ENCODE peak calls at places on chromosomes 2 and 18, in four cellular contexts. One of them, this sample, is unnamed.

GRCh38 chr2:64454316-64455030 is 511 bp downstream of the LGALSL start:
- DNase-seq in ovary: peak; percentile 71
- DNase-seq in AG04450: no peak
- DNase-seq in transverse colon: peak; percentile 66
- DNase-seq in this sample: no peak

GRCh38 chr2:201854221-201854801 is 48.0 kb downstream of the CDK15 start:
- DNase-seq in ovary: no peak
- DNase-seq in AG04450: peak; percentile 93
- DNase-seq in transverse colon: no peak
- DNase-seq in this sample: peak; percentile 99

GRCh38 chr2:219027511-219028055 is 13.7 kb downstream of the CFAP65 start:
- DNase-seq in ovary: no peak
- DNase-seq in AG04450: no peak
- DNase-seq in transverse colon: no peak
- DNase-seq in this sample: no peak

GRCh38 chr2:199710551-199710950 is 140.4 kb downstream of the FTCDNL1 start:
- DNase-seq in ovary: no peak
- DNase-seq in AG04450: no peak
- DNase-seq in transverse colon: no peak
- DNase-seq in this sample: peak; percentile 24

GRCh38 chr2:45680351-45680967 is 29.0 kb downstream of the PRKCE start:
- DNase-seq in ovary: no peak
- DNase-seq in AG04450: no peak
- DNase-seq in transverse colon: no peak
- DNase-seq in this sample: no peak

GRCh38 chr2:174263989-174264388 is 15.7 kb upstream of the OLA1 start:
- DNase-seq in ovary: no peak
- DNase-seq in AG04450: no peak
- DNase-seq in transverse colon: no peak
- DNase-seq in this sample: no peak

GRCh38 chr2:190075623-190076022 is 13.1 kb upstream of the MSTN start:
- DNase-seq in ovary: no peak
- DNase-seq in AG04450: no peak
- DNase-seq in transverse colon: no peak
- DNase-seq in this sample: no peak

GRCh38 chr2:106108351-106108750 is 85.8 kb downstream of the UXS1 start:
- DNase-seq in ovary: peak; percentile 29
- DNase-seq in AG04450: no peak
- DNase-seq in transverse colon: no peak
- DNase-seq in this sample: no peak

GRCh38 chr2:43109261-43109743 is 117.1 kb downstream of the ZFP36L2 start:
- DNase-seq in ovary: no peak
- DNase-seq in AG04450: no peak
- DNase-seq in transverse colon: no peak
- DNase-seq in this sample: no peak

GRCh38 chr18:46953195-46953594 is 35.8 kb downstream of the KATNAL2 start:
- DNase-seq in ovary: no peak
- DNase-seq in AG04450: no peak
- DNase-seq in transverse colon: no peak
- DNase-seq in this sample: no peak

GRCh38 chr18:46946656-46947282 is 29.4 kb downstream of the KATNAL2 start:
- DNase-seq in ovary: peak; percentile 52
- DNase-seq in AG04450: peak; percentile 45
- DNase-seq in transverse colon: peak; percentile 64
- DNase-seq in this sample: no peak

GRCh38 chr18:46950064-46950656 is 32.8 kb downstream of the KATNAL2 start:
- DNase-seq in ovary: no peak
- DNase-seq in AG04450: no peak
- DNase-seq in transverse colon: no peak
- DNase-seq in this sample: no peak
- TF ChIP-seq CTCF in ovary: no peak
- TF ChIP-seq CTCF in AG04450: peak; percentile 39
- TF ChIP-seq CTCF in transverse colon: no peak
- TF ChIP-seq CTCF in this sample: peak; percentile 22

GRCh38 chr2:165576409-165576808 is 106.9 kb downstream of the CSRNP3 start:
- DNase-seq in ovary: no peak
- DNase-seq in AG04450: no peak
- DNase-seq in transverse colon: no peak
- DNase-seq in this sample: no peak

GRCh38 chr2:165571477-165571876 is 102.0 kb downstream of the CSRNP3 start:
- DNase-seq in ovary: no peak
- DNase-seq in AG04450: no peak
- DNase-seq in transverse colon: no peak
- DNase-seq in this sample: no peak

GRCh38 chr2:165572155-165572554 is 102.7 kb downstream of the CSRNP3 start:
- DNase-seq in ovary: peak; percentile 24
- DNase-seq in AG04450: no peak
- DNase-seq in transverse colon: no peak
- DNase-seq in this sample: no peak

GRCh38 chr2:165568361-165568760 is 98.9 kb downstream of the CSRNP3 start:
- DNase-seq in ovary: no peak
- DNase-seq in AG04450: no peak
- DNase-seq in transverse colon: no peak
- DNase-seq in this sample: no peak

GRCh38 chr2:165573534-165574461 is 104.3 kb downstream of the CSRNP3 start:
- DNase-seq in ovary: peak; percentile 73
- DNase-seq in AG04450: no peak
- DNase-seq in transverse colon: peak; percentile 43
- DNase-seq in this sample: no peak
- H3K4me3 ChIP-seq in ovary: peak overlapping the region; percentile 33
- H3K4me3 ChIP-seq in AG04450: peak overlapping the region; percentile 22
- H3K4me3 ChIP-seq in transverse colon: peak overlapping the region; percentile 32
- H3K4me3 ChIP-seq in this sample: no peak overlapping the region

GRCh38 chr18:79117380-79117779 is 48.2 kb downstream of the ATP9B start:
- DNase-seq in ovary: no peak
- DNase-seq in AG04450: no peak
- DNase-seq in transverse colon: no peak
- DNase-seq in this sample: no peak
- TF ChIP-seq CTCF in ovary: no peak
- TF ChIP-seq CTCF in AG04450: no peak
- TF ChIP-seq CTCF in transverse colon: no peak
- TF ChIP-seq CTCF in this sample: no peak

DNA sequence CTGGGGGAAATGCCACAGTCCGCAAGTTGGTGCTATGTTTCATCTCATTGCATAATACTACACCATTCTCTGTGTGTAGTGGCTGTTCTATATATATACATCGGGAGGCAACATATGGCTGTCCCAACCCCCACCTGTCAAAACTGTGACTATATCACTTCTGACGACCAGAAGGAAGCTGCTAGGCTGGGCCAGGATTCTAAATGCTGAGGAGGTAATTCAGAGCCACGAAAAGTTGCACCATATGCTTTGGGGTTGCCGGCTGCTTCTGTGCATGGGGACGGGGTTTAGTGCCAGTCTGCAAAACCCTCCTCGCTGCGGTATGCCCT is 117.3 kb downstream of the MSH2 start:
- DNase-seq in ovary: no peak
- DNase-seq in AG04450: no peak
- DNase-seq in transverse colon: no peak
- DNase-seq in this sample: no peak
- H3K4me3 ChIP-seq in ovary: peak overlapping the region; percentile 35
- H3K4me3 ChIP-seq in AG04450: peak overlapping the region; percentile 61
- H3K4me3 ChIP-seq in transverse colon: peak overlapping the region; percentile 37
- H3K4me3 ChIP-seq in this sample: peak overlapping the region; percentile 15

GRCh38 chr2:79619976-79620375 is 107.1 kb downstream of the CTNNA2 start:
- DNase-seq in ovary: no peak
- DNase-seq in AG04450: no peak
- DNase-seq in transverse colon: no peak
- DNase-seq in this sample: no peak

GRCh38 chr2:79621252-79621651 is 108.4 kb downstream of the CTNNA2 start:
- DNase-seq in ovary: no peak
- DNase-seq in AG04450: no peak
- DNase-seq in transverse colon: no peak
- DNase-seq in this sample: no peak

GRCh38 chr2:79622508-79622907 is 109.7 kb downstream of the CTNNA2 start:
- DNase-seq in ovary: no peak
- DNase-seq in AG04450: no peak
- DNase-seq in transverse colon: no peak
- DNase-seq in this sample: no peak

GRCh38 chr2:79620679-79621078 is 107.8 kb downstream of the CTNNA2 start:
- DNase-seq in ovary: no peak
- DNase-seq in AG04450: no peak
- DNase-seq in transverse colon: no peak
- DNase-seq in this sample: no peak

DNA sequence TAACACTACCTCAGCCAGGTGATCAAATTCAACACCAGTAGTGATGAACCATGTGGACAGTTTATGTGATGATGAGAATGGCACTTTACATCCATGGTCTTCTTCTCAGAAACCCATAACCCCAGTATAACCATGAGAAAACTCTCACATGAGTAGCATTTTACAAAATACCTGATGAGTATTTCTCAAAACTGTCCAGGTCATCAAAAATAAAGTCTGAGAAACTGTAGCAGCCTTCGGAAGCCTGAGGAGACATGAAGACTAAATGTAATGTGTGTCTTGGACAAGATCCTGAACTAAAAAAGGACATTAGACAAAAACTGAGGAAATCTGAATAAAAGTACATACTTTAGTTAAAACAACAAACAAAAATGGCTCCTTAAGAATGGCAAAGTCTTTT is 108.9 kb downstream of the CTNNA2 start:
- DNase-seq in ovary: no peak
- DNase-seq in AG04450: no peak
- DNase-seq in transverse colon: no peak
- DNase-seq in this sample: no peak
- TF ChIP-seq CTCF in ovary: no peak
- TF ChIP-seq CTCF in AG04450: no peak
- TF ChIP-seq CTCF in transverse colon: no peak
- TF ChIP-seq CTCF in this sample: no peak

This sample was measured in AG04449.